ENCODE peak calls at places on chromosomes 7 and 10, in ten cellular contexts. K is A549, G is stomach, N is K562, T is body of pancreas, W is IMR-90, Y is heart left ventricle, H is breast epithelium, U is HepG2, S is ovary. E is an unnamed sample. For H3K4me1, the result is how much of the 10 kb centered on the place peaks cover.

GRCh38 chr10:103168436-103168835 is 24.6 kb downstream of the NT5C2 start:
- DNase-seq in U (no peak), T (no peak), N (no peak), G (no peak), K (peak), H (no peak), S (no peak), W (peak), Y (no peak), E (no peak)

GRCh38 chr10:100370561-100370975 is 23.5 kb downstream of the SCD start:
- DNase-seq in T (peak), K (peak), G (no peak), U (peak), H (no peak), N (no peak), S (no peak), Y (no peak), W (peak), E (no peak)

GRCh38 chr10:11114251-11114650 is 96.6 kb downstream of the CELF2 start:
- DNase-seq in G (no peak), H (no peak), S (no peak), W (no peak), U (no peak), T (no peak), K (no peak), Y (no peak), N (no peak), E (no peak)

GRCh38 chr7:298375-298702 is 8.4 kb downstream of the FOXL3 start:
- DNase-seq in U (no peak), Y (no peak), T (no peak), H (peak), G (no peak), S (no peak), W (no peak), N (no peak), K (no peak), E (no peak)

GRCh38 chr10:119337223-119337622 is 129.9 kb downstream of the GRK5 start:
- DNase-seq in H (no peak), N (no peak), Y (no peak), K (no peak), G (no peak), T (no peak), W (no peak), S (no peak), U (no peak), E (no peak)

GRCh38 chr7:2175514-2175913 is 57.2 kb downstream of the MAD1L1 start:
- DNase-seq in Y (peak), S (peak), K (peak), N (peak), G (no peak), W (peak), U (peak), H (no peak), T (no peak), E (no peak)

GRCh38 chr7:47314728-47315601 is 266.9 kb downstream of the TNS3 start:
- DNase-seq in S (peak), H (no peak), G (no peak), Y (peak), N (no peak), K (no peak), U (no peak), T (peak), W (peak), E (peak)

GRCh38 chr10:3525832-3526449 is 259.1 kb downstream of the KLF6 start:
- DNase-seq in K (peak), T (no peak), N (peak), Y (no peak), G (no peak), H (no peak), U (peak), S (no peak), W (peak), E (no peak)

GRCh38 chr10:15300145-15300544 is 70.9 kb downstream of the FAM171A1 start:
- DNase-seq in G (no peak), W (no peak), Y (no peak), U (no peak), S (no peak), H (no peak), K (no peak), N (no peak), T (no peak), E (no peak)

GRCh38 chr7:90726623-90727022 is 130.5 kb downstream of the CDK14 start:
- DNase-seq in N (no peak), G (peak), K (no peak), W (peak), Y (no peak), U (no peak), S (no peak), H (no peak), T (peak), E (no peak)

GRCh38 chr10:65194131-65194530 is 1672.9 kb downstream of the REEP3 start:
- DNase-seq in Y (no peak), S (no peak), G (no peak), W (no peak), N (no peak), T (no peak), U (no peak), K (peak), H (no peak), E (no peak)

GRCh38 chr10:127928021-127928806 is 21.3 kb downstream of the PTPRE start:
- DNase-seq in G (no peak), W (peak), N (no peak), S (no peak), Y (no peak), K (no peak), H (no peak), T (no peak), U (no peak), E (no peak)

GRCh38 chr10:49178489-49179471 is 9.4 kb downstream of the TMEM273 start:
- DNase-seq in G (no peak), Y (no peak), H (no peak), N (no peak), W (no peak), K (no peak), T (no peak), U (no peak), S (no peak), E (no peak)

GRCh38 chr10:49174926-49175500 is 13.2 kb downstream of the TMEM273 start:
- DNase-seq in Y (no peak), T (no peak), U (no peak), H (no peak), G (no peak), K (no peak), S (no peak), W (no peak), N (no peak), E (no peak)

GRCh38 chr10:49177391-49178355 is 10.5 kb downstream of the TMEM273 start:
- DNase-seq in S (no peak), H (no peak), N (peak), K (peak), G (no peak), W (peak), T (no peak), U (peak), Y (peak), E (peak)

GRCh38 chr10:49175587-49176309 is 12.4 kb downstream of the TMEM273 start:
- DNase-seq in W (no peak), K (no peak), G (no peak), H (no peak), Y (no peak), U (no peak), N (no peak), T (no peak), S (no peak), E (no peak)

GRCh38 chr10:49176310-49177268 is 11.6 kb downstream of the TMEM273 start:
- DNase-seq in G (no peak), H (no peak), Y (peak), W (no peak), U (no peak), T (no peak), K (no peak), N (no peak), S (no peak), E (no peak)
- TF ChIP-seq POLR2A in G (no peak), H (no peak), Y (no peak), W (no peak), U (no peak), T (no peak), K (no peak), N (no peak), S (no peak), E (no peak)

DNA sequence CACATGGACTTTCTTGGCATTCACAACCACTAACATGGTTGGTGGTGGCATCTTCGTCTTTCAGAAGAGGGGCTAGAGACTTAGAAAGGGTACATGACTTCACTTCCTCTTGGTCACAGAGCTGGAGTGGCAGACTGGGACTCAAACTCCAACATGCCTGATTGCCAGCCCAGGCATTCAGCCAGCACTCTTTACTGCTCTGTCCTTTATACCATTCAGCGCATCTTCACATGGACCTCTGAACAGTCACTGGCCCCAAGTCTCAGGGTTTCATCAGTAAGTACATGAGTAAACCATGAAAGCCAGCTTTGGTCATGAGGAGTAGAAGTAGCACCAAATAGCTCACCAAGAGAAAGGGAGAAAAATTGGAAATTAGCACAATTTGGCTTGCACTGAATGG is 148.4 kb upstream of the KLF14 start:
- DNase-seq in T (no peak), H (no peak), Y (no peak), N (no peak), S (no peak), W (no peak), G (no peak), U (no peak), K (no peak), E (no peak)
- H3K4me1 ChIP-seq in T (under half), H (under half), Y (half or more), N (under half), S (under half), W (under half), G (under half), U (half or more), K (half or more), E (under half)

GRCh38 chr7:130877236-130877635 is 143.2 kb upstream of the KLF14 start:
- DNase-seq in H (no peak), N (no peak), Y (no peak), W (peak), T (no peak), U (no peak), G (no peak), K (no peak), S (no peak), E (no peak)

GRCh38 chr7:130879191-130879590 is 145.2 kb upstream of the KLF14 start:
- DNase-seq in N (no peak), W (peak), H (no peak), G (no peak), S (no peak), Y (no peak), T (no peak), K (no peak), U (no peak), E (no peak)

GRCh38 chr7:130877676-130878305 is 143.8 kb upstream of the KLF14 start:
- DNase-seq in U (no peak), K (no peak), S (no peak), G (no peak), H (no peak), W (peak), Y (no peak), T (no peak), N (no peak), E (no peak)

GRCh38 chr7:130880668-130881067 is 146.7 kb upstream of the KLF14 start:
- DNase-seq in U (no peak), S (no peak), T (no peak), G (no peak), H (no peak), K (no peak), Y (no peak), N (no peak), W (peak), E (no peak)

DNA sequence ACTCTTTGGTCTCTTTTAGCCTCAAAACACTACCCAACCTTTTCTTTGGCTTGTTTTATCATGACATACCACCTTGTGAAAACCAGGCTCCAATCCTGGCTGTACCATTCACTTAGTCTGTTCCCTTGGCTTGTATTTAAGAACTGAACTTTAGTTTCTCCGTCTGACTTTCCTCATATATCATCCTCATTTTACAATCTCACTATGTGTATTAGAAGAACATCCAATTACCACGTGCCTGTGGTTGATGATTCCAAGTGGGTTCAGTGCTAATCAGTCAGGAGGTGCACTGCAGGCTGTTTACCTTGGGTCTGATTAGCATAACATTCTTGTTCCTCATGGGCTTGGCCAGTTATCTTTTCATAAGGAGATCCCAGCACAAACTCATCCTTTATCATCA is 144.8 kb upstream of the KLF14 start:
- DNase-seq in Y (no peak), T (no peak), K (no peak), H (no peak), W (peak), G (no peak), U (no peak), S (no peak), N (no peak), E (no peak)
- TF ChIP-seq POLR2A in Y (no peak), T (no peak), K (no peak), H (no peak), W (peak), G (no peak), U (no peak), S (no peak), N (no peak), E (no peak)

DNA sequence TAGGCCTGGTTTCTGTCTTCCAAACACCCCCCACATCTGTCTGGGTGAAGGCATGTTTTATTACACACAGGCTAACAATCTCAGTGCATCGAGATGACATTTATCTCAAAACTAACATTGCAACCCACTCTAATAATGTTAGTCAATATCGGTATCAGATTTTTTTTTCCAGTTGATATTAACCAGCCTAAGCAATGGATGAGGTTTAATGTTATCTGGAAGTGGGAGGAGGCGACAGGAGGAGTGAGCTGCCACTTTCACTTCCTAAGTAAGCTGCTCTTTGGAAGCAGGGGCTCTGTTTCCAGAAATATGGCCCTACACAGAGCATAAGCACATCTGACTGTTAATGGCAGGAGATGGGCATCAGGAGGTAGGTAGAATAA is 5.2 kb downstream of the NOD1 start:
- DNase-seq in T (no peak), Y (no peak), G (no peak), U (no peak), W (no peak), K (no peak), H (no peak), N (no peak), S (no peak), E (no peak)
- H3K4me1 ChIP-seq in T (half or more), Y (half or more), G (half or more), U (under half), W (under half), K (half or more), H (under half), N (under half), S (half or more), E (under half)

GRCh38 chr7:151233804-151234203 is 1.5 kb downstream of the CHPF2 start:
- DNase-seq in N (no peak), G (no peak), Y (no peak), K (no peak), U (no peak), H (no peak), T (no peak), W (no peak), S (no peak), E (no peak)

GRCh38 chr7:151231080-151231479 is 1.2 kb upstream of the CHPF2 start:
- DNase-seq in T (no peak), N (no peak), K (no peak), U (no peak), W (no peak), S (no peak), H (no peak), G (no peak), Y (no peak), E (no peak)

GRCh38 chr7:151233111-151233701 is 923 bp downstream of the CHPF2 start:
- DNase-seq in U (peak), Y (no peak), W (peak), K (peak), H (no peak), S (no peak), T (peak), G (peak), N (peak), E (no peak)

GRCh38 chr7:151231964-151232271 is 365 bp upstream of the CHPF2 start:
- DNase-seq in H (no peak), W (no peak), N (no peak), G (no peak), K (no peak), Y (no peak), T (no peak), U (no peak), S (no peak), E (no peak)

DNA sequence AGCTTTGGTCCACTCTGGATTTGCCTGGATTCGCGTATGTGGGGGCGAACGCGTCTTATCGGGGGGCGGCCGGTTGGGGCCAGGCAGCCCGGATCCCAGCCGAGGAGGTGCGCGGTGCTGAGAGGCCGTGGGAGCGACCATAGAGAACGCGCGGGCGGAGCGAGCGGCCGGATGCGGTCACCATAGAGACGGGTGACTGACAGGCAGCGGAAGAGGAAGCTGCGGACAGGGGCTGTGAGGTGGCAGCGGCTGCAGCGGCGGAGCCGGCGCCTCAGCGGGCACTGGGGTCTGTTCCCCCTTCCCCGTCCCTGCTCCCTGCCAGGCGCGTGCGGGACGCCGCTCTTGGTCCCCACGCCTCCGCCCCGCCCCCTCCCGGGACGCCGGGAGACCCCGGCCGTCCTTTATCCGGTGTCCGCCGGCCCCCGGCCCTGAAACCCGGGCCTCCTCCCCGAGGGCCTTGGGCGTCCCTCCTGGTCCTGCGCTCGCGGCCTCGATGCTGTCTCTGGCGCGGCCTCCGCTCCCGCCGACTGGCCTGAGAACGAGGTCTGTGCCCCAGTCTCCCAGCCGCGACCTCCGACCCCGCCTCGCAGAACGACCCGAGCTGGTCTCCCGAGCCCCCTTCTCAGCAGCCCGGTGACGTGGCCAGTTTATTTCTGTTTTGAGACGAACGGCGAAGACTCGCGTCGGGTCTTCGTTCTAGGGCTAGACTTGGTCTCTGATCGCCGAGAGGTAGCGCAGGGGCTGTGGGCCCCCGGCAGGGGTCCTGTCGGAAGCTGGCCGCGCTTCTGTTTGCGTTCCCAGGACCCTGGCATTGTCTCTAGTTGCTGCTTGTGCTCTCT is at the start of gene CHPF2:
- DNase-seq in S (peak), G (peak), K (peak), U (peak), N (peak), W (peak), T (peak), H (peak), Y (peak), E (peak)
- TF ChIP-seq POLR2A in S (peak), G (no peak), K (peak), U (peak), N (peak), W (peak), T (peak), H (peak), Y (peak), E (peak)

DNA sequence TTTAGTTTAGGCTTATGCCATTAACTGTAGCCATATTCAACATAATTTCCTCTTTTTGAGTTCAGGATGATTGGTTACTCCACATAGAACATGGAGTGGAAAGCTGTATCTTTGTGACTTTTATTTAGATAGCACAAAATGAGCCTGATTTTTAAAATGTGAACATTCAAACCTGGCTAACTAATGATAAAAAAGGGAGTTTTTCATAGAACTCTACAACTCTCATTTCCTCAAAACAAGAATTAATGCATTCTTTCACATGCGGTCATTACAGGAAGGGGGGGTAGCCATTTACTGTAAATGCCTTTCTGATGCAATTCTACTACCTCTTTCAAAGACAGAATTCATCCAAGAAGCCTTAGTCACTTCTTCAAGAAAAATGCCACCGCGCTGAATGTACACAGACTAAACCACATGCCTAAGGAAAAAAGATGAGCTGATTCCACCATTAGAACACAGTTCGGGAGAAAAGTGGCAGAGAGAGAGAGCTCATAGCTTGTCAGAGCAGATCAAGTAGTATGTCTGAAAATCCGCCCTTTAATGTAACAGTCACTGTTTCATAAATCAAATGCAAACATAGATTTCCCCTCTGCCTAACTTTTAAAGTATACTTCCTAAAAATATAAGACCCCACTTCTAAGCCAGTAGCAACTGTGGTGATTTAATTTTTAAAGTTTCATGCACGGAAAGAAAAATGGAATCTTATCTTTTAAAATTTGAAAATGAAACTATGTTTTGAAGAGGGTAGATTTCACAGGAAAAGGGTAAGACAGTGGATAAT is 226.4 kb upstream of the KLF14 start:
- DNase-seq in Y (no peak), S (no peak), U (no peak), H (no peak), N (peak), W (peak), T (no peak), G (no peak), K (peak), E (no peak)
- H3K4me1 ChIP-seq in Y (half or more), S (under half), U (under half), H (under half), N (under half), W (under half), T (under half), G (under half), K (half or more), E (under half)

GRCh38 chr7:155276032-155276799 is 21.5 kb upstream of the INSIG1 start:
- DNase-seq in G (no peak), U (no peak), Y (no peak), W (no peak), T (no peak), H (no peak), N (no peak), S (no peak), K (no peak), E (no peak)

GRCh38 chr7:155278921-155279320 is 18.8 kb upstream of the INSIG1 start:
- DNase-seq in W (no peak), T (no peak), S (no peak), Y (no peak), U (no peak), H (no peak), G (no peak), N (no peak), K (no peak), E (peak)

GRCh38 chr7:155277385-155277994 is 20.2 kb upstream of the INSIG1 start:
- DNase-seq in T (no peak), W (no peak), G (no peak), K (no peak), H (no peak), Y (no peak), N (no peak), U (no peak), S (no peak), E (no peak)

GRCh38 chr7:155274956-155275355 is 22.7 kb upstream of the INSIG1 start:
- DNase-seq in G (no peak), U (no peak), T (no peak), K (no peak), N (no peak), W (no peak), Y (no peak), S (no peak), H (no peak), E (no peak)

GRCh38 chr7:155276800-155277375 is 20.8 kb upstream of the INSIG1 start:
- DNase-seq in S (no peak), Y (no peak), W (no peak), T (no peak), K (no peak), U (no peak), H (no peak), N (no peak), G (no peak), E (no peak)
- TF ChIP-seq POLR2A in S (no peak), Y (no peak), W (no peak), T (no peak), K (no peak), U (no peak), H (no peak), N (no peak), G (no peak), E (no peak)

E was measured in Peyer's patch.